ENCODE peak calls at places on chromosomes 6 and 20, in seven cellular contexts. R is AG20443; G is stimulated activated CD8-positive, alpha-beta memory T cell treated with anti-CD3 and anti-CD28 coated beads, Interleukin-15, amount 100 ng/mL, for 4 hours; Q is stimulated activated CD4-positive, alpha-beta T cell treated with anti-CD3 and anti-CD28 coated beads, Interleukin-2, amount 100 ng/mL, for 48 hours; U is RWPE1; C is CD4-positive, alpha-beta T cell; D is CD4-positive, CD25-positive, alpha-beta regulatory T cell. E is an unnamed sample.

GRCh38 chr6:114634016-114634415 is 291.2 kb upstream of the HS3ST5 start:
- DNase-seq in C (no peak), D (no peak), R (no peak), U (peak), Q (no peak), G (no peak), E (no peak)

GRCh38 chr20:48679011-48679410 is 148.8 kb downstream of the PREX1 start:
- DNase-seq in G (no peak), U (no peak), D (no peak), C (no peak), R (no peak), Q (no peak), E (no peak)

GRCh38 chr20:10063482-10063881 is 28.7 kb downstream of the ANKEF1 start:
- DNase-seq in R (no peak), Q (no peak), C (no peak), U (no peak), D (no peak), G (no peak), E (no peak)

GRCh38 chr20:9506964-9507369 is 7.4 kb upstream of the LAMP5 start:
- DNase-seq in R (no peak), G (no peak), C (no peak), Q (no peak), D (no peak), U (no peak), E (no peak)

GRCh38 chr6:143426025-143426424 is 24.5 kb downstream of the ADAT2 start:
- DNase-seq in C (no peak), D (no peak), U (no peak), R (no peak), Q (no peak), G (no peak), E (no peak)

GRCh38 chr6:53042112-53042511 is 23.1 kb upstream of the FBXO9 start:
- DNase-seq in Q (no peak), R (peak), U (peak), D (no peak), C (no peak), G (no peak), E (no peak)

GRCh38 chr6:131758920-131759319 is 48.1 kb upstream of the CTAGE9 start:
- DNase-seq in C (no peak), Q (no peak), U (no peak), D (no peak), R (no peak), G (no peak), E (no peak)

GRCh38 chr20:41697861-41698559 is 79.8 kb upstream of the CHD6 start:
- DNase-seq in G (no peak), C (no peak), U (peak), R (peak), Q (peak), D (peak), E (no peak)

GRCh38 chr20:47817573-47817972 is 32.3 kb upstream of the SULF2 start:
- DNase-seq in D (no peak), Q (no peak), R (no peak), G (no peak), U (peak), C (no peak), E (no peak)

GRCh38 chr6:37809144-37809543 is 10.4 kb upstream of the ZFAND3 start:
- DNase-seq in G (no peak), D (no peak), U (no peak), Q (no peak), R (peak), C (no peak), E (no peak)

GRCh38 chr20:4022386-4023350 is 7.3 kb upstream of the RNF24 start:
- DNase-seq in Q (no peak), C (no peak), U (no peak), D (no peak), R (no peak), G (no peak), E (no peak)

GRCh38 chr20:61677928-61678327 is 387.8 kb downstream of the TAF4 start:
- DNase-seq in Q (no peak), U (no peak), R (no peak), C (no peak), G (no peak), D (no peak), E (no peak)

GRCh38 chr6:144999127-144999526 is 714.0 kb downstream of the UTRN start:
- DNase-seq in D (no peak), Q (no peak), G (no peak), C (no peak), R (peak), U (no peak), E (no peak)

E was measured in HL-60.